ENCODE peak calls at places on chromosome 18, in nine cellular contexts. One of them, this sample, is unnamed.

GRCh38 chr18:68937204-68937603 is 139.3 kb downstream of the CCDC102B start:
- DNase-seq in transverse colon: no peak
- DNase-seq in upper lobe of left lung: no peak
- DNase-seq in stomach: no peak
- DNase-seq in ovary: no peak
- DNase-seq in H1: no peak
- DNase-seq in HepG2: no peak
- DNase-seq in sigmoid colon: no peak
- DNase-seq in suprapubic skin: no peak
- DNase-seq in this sample: no peak

GRCh38 chr18:3529597-3529996 is 79.6 kb downstream of the TGIF1 start:
- DNase-seq in transverse colon: no peak
- DNase-seq in upper lobe of left lung: no peak
- DNase-seq in stomach: no peak
- DNase-seq in ovary: no peak
- DNase-seq in H1: no peak
- DNase-seq in HepG2: no peak
- DNase-seq in sigmoid colon: no peak
- DNase-seq in suprapubic skin: no peak
- DNase-seq in this sample: no peak

GRCh38 chr18:67265464-67266245 is 250.9 kb downstream of the DSEL start:
- DNase-seq in transverse colon: no peak
- DNase-seq in upper lobe of left lung: no peak
- DNase-seq in stomach: no peak
- DNase-seq in ovary: no peak
- DNase-seq in H1: no peak
- DNase-seq in HepG2: no peak
- DNase-seq in sigmoid colon: no peak
- DNase-seq in suprapubic skin: no peak
- DNase-seq in this sample: no peak

GRCh38 chr18:65768379-65768778 is 17.6 kb downstream of the CDH7 start:
- DNase-seq in transverse colon: no peak
- DNase-seq in upper lobe of left lung: no peak
- DNase-seq in stomach: no peak
- DNase-seq in ovary: no peak
- DNase-seq in H1: no peak
- DNase-seq in HepG2: peak; percentile 30
- DNase-seq in sigmoid colon: no peak
- DNase-seq in suprapubic skin: no peak
- DNase-seq in this sample: no peak

GRCh38 chr18:65567372-65567771 is 183.4 kb upstream of the CDH7 start:
- DNase-seq in transverse colon: no peak
- DNase-seq in upper lobe of left lung: no peak
- DNase-seq in stomach: no peak
- DNase-seq in ovary: no peak
- DNase-seq in H1: no peak
- DNase-seq in HepG2: peak; percentile 7
- DNase-seq in sigmoid colon: no peak
- DNase-seq in suprapubic skin: no peak
- DNase-seq in this sample: no peak

GRCh38 chr18:26185267-26185666 is 41.0 kb upstream of the TAF4B start:
- DNase-seq in transverse colon: no peak
- DNase-seq in upper lobe of left lung: no peak
- DNase-seq in stomach: no peak
- DNase-seq in ovary: no peak
- DNase-seq in H1: no peak
- DNase-seq in HepG2: peak; percentile 5
- DNase-seq in sigmoid colon: no peak
- DNase-seq in suprapubic skin: no peak
- DNase-seq in this sample: no peak

GRCh38 chr18:65754121-65754520 is 3.3 kb downstream of the CDH7 start:
- DNase-seq in transverse colon: no peak
- DNase-seq in upper lobe of left lung: no peak
- DNase-seq in stomach: no peak
- DNase-seq in ovary: no peak
- DNase-seq in H1: no peak
- DNase-seq in HepG2: no peak
- DNase-seq in sigmoid colon: no peak
- DNase-seq in suprapubic skin: no peak
- DNase-seq in this sample: no peak

GRCh38 chr18:23835506-23835905 is 146.3 kb downstream of the LAMA3 start:
- DNase-seq in transverse colon: no peak
- DNase-seq in upper lobe of left lung: no peak
- DNase-seq in stomach: no peak
- DNase-seq in ovary: no peak
- DNase-seq in H1: no peak
- DNase-seq in HepG2: no peak
- DNase-seq in sigmoid colon: no peak
- DNase-seq in suprapubic skin: no peak
- DNase-seq in this sample: peak; percentile 26

GRCh38 chr18:28175047-28175929 is 1.6 kb downstream of the CDH2 start:
- DNase-seq in transverse colon: no peak
- DNase-seq in upper lobe of left lung: no peak
- DNase-seq in stomach: peak; percentile 36
- DNase-seq in ovary: peak; percentile 26
- DNase-seq in H1: no peak
- DNase-seq in HepG2: peak; percentile 74
- DNase-seq in sigmoid colon: peak; percentile 60
- DNase-seq in suprapubic skin: no peak
- DNase-seq in this sample: no peak

DNA sequence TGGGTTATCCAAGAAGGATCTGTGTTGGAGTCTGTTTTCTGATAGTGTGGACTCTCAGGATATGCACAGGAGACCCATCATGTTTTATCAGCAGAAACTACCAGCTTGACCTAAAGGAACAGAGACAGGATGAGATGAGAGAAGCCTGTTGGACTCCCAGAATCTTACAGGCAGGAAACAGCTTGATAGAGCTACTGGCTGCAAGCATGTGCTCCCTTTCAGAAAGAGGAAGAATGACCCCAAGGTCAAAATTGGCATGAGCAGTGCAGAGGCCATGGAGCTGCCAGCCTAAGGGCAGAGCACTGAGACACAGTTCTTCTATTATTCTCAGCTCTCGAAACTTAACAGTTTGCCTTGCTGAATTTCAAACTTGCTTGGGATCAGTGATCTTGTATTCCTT is 135.2 kb upstream of the NFATC1 start:
- DNase-seq in transverse colon: no peak
- DNase-seq in upper lobe of left lung: no peak
- DNase-seq in stomach: no peak
- DNase-seq in ovary: no peak
- DNase-seq in H1: no peak
- DNase-seq in HepG2: no peak
- DNase-seq in sigmoid colon: no peak
- DNase-seq in suprapubic skin: no peak
- DNase-seq in this sample: no peak
- H3K36me3 ChIP-seq in transverse colon: no peaks in the 10 kb centered on the region
- H3K36me3 ChIP-seq in upper lobe of left lung: peaks cover 4% of the 10 kb centered on the region
- H3K36me3 ChIP-seq in stomach: peaks cover 26% of the 10 kb centered on the region
- H3K36me3 ChIP-seq in ovary: no peaks in the 10 kb centered on the region
- H3K36me3 ChIP-seq in H1: no peaks in the 10 kb centered on the region
- H3K36me3 ChIP-seq in HepG2: peaks cover 3% of the 10 kb centered on the region
- H3K36me3 ChIP-seq in sigmoid colon: no peaks in the 10 kb centered on the region
- H3K36me3 ChIP-seq in suprapubic skin: peaks cover 4% of the 10 kb centered on the region
- H3K36me3 ChIP-seq in this sample: no peaks in the 10 kb centered on the region

DNA sequence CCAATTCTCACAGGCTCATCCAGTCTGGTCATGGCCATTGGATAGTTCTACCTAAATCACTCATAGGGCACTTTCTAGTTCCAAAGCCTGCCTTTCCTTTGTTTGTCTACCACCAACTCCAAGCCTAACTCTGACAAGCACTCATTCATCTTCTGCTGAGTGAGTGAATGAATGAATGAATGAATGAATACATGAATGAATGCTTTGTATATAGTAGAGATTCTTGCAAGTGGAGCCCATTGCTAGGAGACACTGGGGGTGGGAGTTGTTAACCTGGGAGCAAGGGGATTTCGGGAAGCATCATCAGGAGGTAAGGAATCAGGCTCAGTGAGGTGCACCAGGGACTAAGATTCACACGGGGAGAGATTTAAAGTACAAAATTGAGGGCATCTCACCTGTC is 3.3 kb upstream of the MOCOS start:
- DNase-seq in transverse colon: no peak
- DNase-seq in upper lobe of left lung: no peak
- DNase-seq in stomach: no peak
- DNase-seq in ovary: no peak
- DNase-seq in H1: no peak
- DNase-seq in HepG2: no peak
- DNase-seq in sigmoid colon: no peak
- DNase-seq in suprapubic skin: no peak
- DNase-seq in this sample: no peak
- TF ChIP-seq CTCF in transverse colon: no peak
- TF ChIP-seq CTCF in upper lobe of left lung: no peak
- TF ChIP-seq CTCF in stomach: no peak
- TF ChIP-seq CTCF in ovary: no peak
- TF ChIP-seq CTCF in H1: no peak
- TF ChIP-seq CTCF in HepG2: no peak
- TF ChIP-seq CTCF in sigmoid colon: no peak
- TF ChIP-seq CTCF in suprapubic skin: no peak
- TF ChIP-seq CTCF in this sample: no peak

DNA sequence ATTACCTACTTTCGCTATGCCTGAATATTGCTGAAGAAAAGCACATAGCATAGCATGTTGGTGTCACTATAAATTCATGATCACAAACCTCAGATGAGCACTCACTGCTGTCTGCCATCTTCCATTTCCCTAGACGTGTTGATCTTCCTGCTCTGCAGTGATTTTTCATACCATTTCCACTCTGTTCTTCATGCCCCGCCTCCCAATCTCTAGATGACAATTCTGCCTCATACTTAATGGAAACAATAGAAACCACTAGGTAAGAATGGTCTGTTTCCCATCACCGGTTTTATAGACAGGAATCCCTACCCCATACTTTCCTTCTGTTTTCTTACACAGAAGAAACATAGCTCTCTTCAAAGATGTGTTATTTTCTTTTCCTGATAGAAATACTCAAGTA is 63.8 kb downstream of the PIK3C3 start:
- DNase-seq in transverse colon: no peak
- DNase-seq in upper lobe of left lung: no peak
- DNase-seq in stomach: no peak
- DNase-seq in ovary: no peak
- DNase-seq in H1: no peak
- DNase-seq in HepG2: no peak
- DNase-seq in sigmoid colon: no peak
- DNase-seq in suprapubic skin: no peak
- DNase-seq in this sample: no peak
- TF ChIP-seq EP300 in transverse colon: no peak
- TF ChIP-seq EP300 in upper lobe of left lung: no peak
- TF ChIP-seq EP300 in stomach: no peak
- TF ChIP-seq EP300 in ovary: no peak
- TF ChIP-seq EP300 in H1: no peak
- TF ChIP-seq EP300 in HepG2: no peak
- TF ChIP-seq EP300 in sigmoid colon: no peak
- TF ChIP-seq EP300 in suprapubic skin: no peak
- TF ChIP-seq EP300 in this sample: no peak

GRCh38 chr18:13067124-13067523 is 76.0 kb downstream of the CEP192 start:
- DNase-seq in transverse colon: no peak
- DNase-seq in upper lobe of left lung: no peak
- DNase-seq in stomach: no peak
- DNase-seq in ovary: no peak
- DNase-seq in H1: no peak
- DNase-seq in HepG2: no peak
- DNase-seq in sigmoid colon: no peak
- DNase-seq in suprapubic skin: no peak
- DNase-seq in this sample: no peak

GRCh38 chr18:13061630-13062189 is 70.5 kb downstream of the CEP192 start:
- DNase-seq in transverse colon: no peak
- DNase-seq in upper lobe of left lung: no peak
- DNase-seq in stomach: no peak
- DNase-seq in ovary: no peak
- DNase-seq in H1: no peak
- DNase-seq in HepG2: no peak
- DNase-seq in sigmoid colon: no peak
- DNase-seq in suprapubic skin: no peak
- DNase-seq in this sample: no peak
- H3K36me3 ChIP-seq in transverse colon: no peaks in the 10 kb centered on the region
- H3K36me3 ChIP-seq in upper lobe of left lung: peaks cover 38% of the 10 kb centered on the region
- H3K36me3 ChIP-seq in stomach: peaks cover 61% of the 10 kb centered on the region
- H3K36me3 ChIP-seq in ovary: no peaks in the 10 kb centered on the region
- H3K36me3 ChIP-seq in H1: peaks cover 12% of the 10 kb centered on the region
- H3K36me3 ChIP-seq in HepG2: peaks cover 37% of the 10 kb centered on the region
- H3K36me3 ChIP-seq in sigmoid colon: peaks cover 5% of the 10 kb centered on the region
- H3K36me3 ChIP-seq in suprapubic skin: peaks cover 65% of the 10 kb centered on the region
- H3K36me3 ChIP-seq in this sample: peaks cover 80% of the 10 kb centered on the region

DNA sequence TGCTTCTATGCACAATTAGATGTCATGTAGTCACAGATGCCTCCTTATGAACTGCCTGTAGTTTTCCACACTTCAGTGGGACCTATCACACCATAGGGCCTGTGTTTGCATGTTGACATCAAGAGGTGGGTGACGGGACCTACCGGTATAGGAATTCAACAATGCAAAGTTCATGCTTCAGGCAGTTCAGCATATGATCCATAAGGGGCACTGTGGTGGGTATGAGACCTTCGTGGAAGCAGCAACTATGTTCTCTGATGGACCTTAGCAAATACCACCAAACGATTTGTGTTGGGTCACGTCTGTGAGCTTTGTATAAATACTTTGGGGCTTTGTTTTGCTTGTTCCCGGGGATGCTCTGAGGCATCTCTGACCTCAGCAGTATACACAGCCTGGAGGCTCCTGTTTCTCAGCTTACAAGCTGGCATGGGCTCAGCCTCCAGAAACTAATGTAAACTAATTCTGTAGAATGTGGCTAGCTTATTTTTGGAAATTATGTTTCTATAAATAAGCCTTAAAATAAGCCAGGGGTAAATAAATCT is 111.6 kb downstream of the DTNA start:
- DNase-seq in transverse colon: no peak
- DNase-seq in upper lobe of left lung: no peak
- DNase-seq in stomach: no peak
- DNase-seq in ovary: no peak
- DNase-seq in H1: no peak
- DNase-seq in HepG2: peak; percentile 38
- DNase-seq in sigmoid colon: no peak
- DNase-seq in suprapubic skin: no peak
- DNase-seq in this sample: no peak
- TF ChIP-seq CTCF in transverse colon: no peak
- TF ChIP-seq CTCF in upper lobe of left lung: no peak
- TF ChIP-seq CTCF in stomach: no peak
- TF ChIP-seq CTCF in ovary: no peak
- TF ChIP-seq CTCF in H1: no peak
- TF ChIP-seq CTCF in HepG2: no peak
- TF ChIP-seq CTCF in sigmoid colon: no peak
- TF ChIP-seq CTCF in suprapubic skin: no peak
- TF ChIP-seq CTCF in this sample: no peak